ENCODE peak calls at places on chromosome 20, in nine cellular contexts. X, I, T, O, F, C, V, L and A are unnamed samples.

GRCh38 chr20:34443546-34443945 is 72.7 kb upstream of the DYNLRB1 start:
- DNase-seq in X (no peak), I (no peak), T (no peak), O (no peak), F (no peak), C (no peak), V (no peak), L (no peak), A (no peak)

GRCh38 chr20:9581509-9581908 is 67.1 kb downstream of the LAMP5 start:
- DNase-seq in X (no peak), I (no peak), T (no peak), O (no peak), F (peak; percentile 1), C (no peak), V (no peak), L (no peak), A (no peak)

GRCh38 chr20:59933296-59933848 is at the start of gene SYCP2:
- DNase-seq in X (no peak), I (peak; percentile 61), T (no peak), O (peak; percentile 58), F (no peak), C (no peak), V (peak; percentile 7), L (peak; percentile 95), A (no peak)

GRCh38 chr20:23092861-23093543 is 6.9 kb upstream of the CD93 start:
- DNase-seq in X (no peak), I (no peak), T (no peak), O (no peak), F (no peak), C (no peak), V (no peak), L (no peak), A (no peak)

GRCh38 chr20:49384437-49385434 is 97.7 kb downstream of the KCNB1 start:
- DNase-seq in X (peak; percentile 53), I (peak; percentile 75), T (peak; percentile 76), O (peak; percentile 98), F (peak; percentile 72), C (peak; percentile 45), V (peak; percentile 84), L (peak; percentile 64), A (peak; percentile 99)

GRCh38 chr20:21244808-21245207 is 58.3 kb upstream of the XRN2 start:
- DNase-seq in X (no peak), I (no peak), T (no peak), O (no peak), F (no peak), C (no peak), V (no peak), L (no peak), A (no peak)

GRCh38 chr20:51565298-51565697 is 22.8 kb upstream of the NFATC2 start:
- DNase-seq in X (no peak), I (no peak), T (no peak), O (no peak), F (no peak), C (no peak), V (no peak), L (no peak), A (no peak)

GRCh38 chr20:60003776-60004175 is 45.6 kb downstream of the CDH26 start:
- DNase-seq in X (no peak), I (no peak), T (no peak), O (no peak), F (no peak), C (no peak), V (no peak), L (no peak), A (no peak)

GRCh38 chr20:37803476-37804307 is 99.2 kb upstream of the VSTM2L start:
- DNase-seq in X (no peak), I (no peak), T (no peak), O (no peak), F (peak; percentile 83), C (no peak), V (no peak), L (peak; percentile 28), A (no peak)

GRCh38 chr20:50093240-50093639 is 19.7 kb downstream of the UBE2V1 start:
- DNase-seq in X (no peak), I (no peak), T (no peak), O (no peak), F (no peak), C (no peak), V (no peak), L (no peak), A (no peak)

GRCh38 chr20:9555781-9556180 is 41.4 kb downstream of the LAMP5 start:
- DNase-seq in X (no peak), I (peak; percentile 30), T (peak; percentile 97), O (no peak), F (no peak), C (no peak), V (peak; percentile 19), L (no peak), A (no peak)

GRCh38 chr20:8535403-8536003 is 403.4 kb downstream of the PLCB1 start:
- DNase-seq in X (no peak), I (peak; percentile 27), T (peak; percentile 35), O (peak; percentile 58), F (peak; percentile 69), C (peak; percentile 17), V (no peak), L (peak; percentile 30), A (peak; percentile 32)

GRCh38 chr20:40493551-40493950 is 195.5 kb downstream of the MAFB start:
- DNase-seq in X (peak; percentile 28), I (peak; percentile 86), T (no peak), O (no peak), F (no peak), C (no peak), V (no peak), L (no peak), A (no peak)

GRCh38 chr20:2210646-2211556 is 84.9 kb upstream of the TGM3 start:
- DNase-seq in X (no peak), I (peak; percentile 97), T (peak; percentile 34), O (peak; percentile 14), F (no peak), C (no peak), V (peak; percentile 19), L (no peak), A (peak; percentile 33)

GRCh38 chr20:56628873-56629463 is at the start of gene TFAP2C:
- DNase-seq in X (peak; percentile 54), I (peak; percentile 90), T (peak; percentile 98), O (peak; percentile 85), F (no peak), C (peak; percentile 91), V (peak; percentile 84), L (peak; percentile 62), A (peak; percentile 82)

GRCh38 chr20:45297786-45298497 is 8.7 kb upstream of the RBPJL start:
- DNase-seq in X (no peak), I (no peak), T (no peak), O (no peak), F (no peak), C (no peak), V (no peak), L (no peak), A (no peak)

GRCh38 chr20:36315545-36316351 is 9.6 kb downstream of the DLGAP4 start:
- DNase-seq in X (no peak), I (no peak), T (no peak), O (no peak), F (no peak), C (no peak), V (no peak), L (peak; percentile 70), A (no peak)

GRCh38 chr20:49344975-49345374 is 67.1 kb upstream of the ZNFX1 start:
- DNase-seq in X (no peak), I (peak; percentile 99), T (peak; percentile 97), O (no peak), F (no peak), C (no peak), V (peak; percentile 79), L (peak; percentile 39), A (no peak)

GRCh38 chr20:4073852-4074741 is 58.7 kb upstream of the RNF24 start:
- DNase-seq in X (no peak), I (peak; percentile 31), T (no peak), O (peak; percentile 47), F (no peak), C (no peak), V (no peak), L (no peak), A (no peak)
- TF ChIP-seq EZH2phosphoT487 in X (no peak), I (no peak), T (no peak), O (no peak), F (no peak), C (no peak), V (no peak), L (no peak), A (no peak)

GRCh38 chr20:46954490-46955038 is 59.9 kb downstream of the EYA2 start:
- DNase-seq in X (no peak), I (peak; percentile 90), T (peak; percentile 86), O (no peak), F (no peak), C (no peak), V (peak; percentile 23), L (no peak), A (no peak)
- H3K79me2 ChIP-seq in X (no peaks in the 10 kb centered on the region), I (no peaks in the 10 kb centered on the region), T (no peaks in the 10 kb centered on the region), O (no peaks in the 10 kb centered on the region), F (no peaks in the 10 kb centered on the region), C (no peaks in the 10 kb centered on the region), V (no peaks in the 10 kb centered on the region), L (no peaks in the 10 kb centered on the region), A (no peaks in the 10 kb centered on the region)

GRCh38 chr20:58649288-58650180 is 1.5 kb upstream of the STX16 start:
- DNase-seq in X (no peak), I (no peak), T (no peak), O (peak; percentile 58), F (no peak), C (no peak), V (peak; percentile 32), L (no peak), A (peak; percentile 51)
- TF ChIP-seq EZH2phosphoT487 in X (no peak), I (no peak), T (no peak), O (no peak), F (no peak), C (no peak), V (no peak), L (no peak), A (no peak)

GRCh38 chr20:6831461-6831860 is 64.0 kb downstream of the BMP2 start:
- DNase-seq in X (no peak), I (no peak), T (peak; percentile 47), O (no peak), F (no peak), C (no peak), V (no peak), L (no peak), A (no peak)

GRCh38 chr20:6828794-6829423 is 61.4 kb downstream of the BMP2 start:
- DNase-seq in X (peak; percentile 21), I (peak; percentile 70), T (peak; percentile 85), O (peak; percentile 86), F (peak; percentile 65), C (peak; percentile 64), V (peak; percentile 87), L (peak; percentile 53), A (peak; percentile 84)

GRCh38 chr20:6829510-6830116 is 62.1 kb downstream of the BMP2 start:
- DNase-seq in X (no peak), I (peak; percentile 22), T (no peak), O (peak; percentile 41), F (no peak), C (peak; percentile 21), V (no peak), L (no peak), A (peak; percentile 8)

GRCh38 chr20:6824401-6824800 is 56.9 kb downstream of the BMP2 start:
- DNase-seq in X (no peak), I (no peak), T (peak; percentile 35), O (no peak), F (no peak), C (no peak), V (no peak), L (no peak), A (no peak)

DNA sequence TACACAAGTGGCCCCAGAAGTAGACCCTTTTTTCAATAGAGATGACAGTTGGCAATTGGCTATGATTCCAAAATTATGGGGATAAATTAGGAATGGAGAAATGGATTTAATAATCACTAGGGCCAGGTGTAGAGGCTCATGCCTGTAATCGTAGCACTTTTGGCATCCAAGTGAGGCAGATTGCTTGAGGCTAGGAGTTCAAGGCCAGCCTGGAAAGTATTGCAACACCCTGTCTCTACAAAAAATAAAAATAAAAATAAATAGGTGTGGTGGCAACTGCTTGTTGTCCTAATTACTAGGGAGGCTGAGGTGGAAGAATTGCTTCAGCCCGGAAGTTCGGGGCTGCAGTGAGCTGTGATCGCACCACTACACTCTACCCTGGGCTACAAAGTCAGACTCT is 60.0 kb downstream of the BMP2 start:
- DNase-seq in X (no peak), I (no peak), T (no peak), O (no peak), F (no peak), C (no peak), V (no peak), L (no peak), A (no peak)
- H3K79me2 ChIP-seq in X (no peaks in the 10 kb centered on the region), I (no peaks in the 10 kb centered on the region), T (no peaks in the 10 kb centered on the region), O (no peaks in the 10 kb centered on the region), F (no peaks in the 10 kb centered on the region), C (no peaks in the 10 kb centered on the region), V (no peaks in the 10 kb centered on the region), L (no peaks in the 10 kb centered on the region), A (no peaks in the 10 kb centered on the region)